ENCODE peak calls at places on chromosomes 7 and 10, in ten cellular contexts. One of them, this sample, is unnamed. For H3K36me3, the result is how much of the 10 kb centered on the place peaks cover.

GRCh38 chr7:1123721-1124120 is 35.8 kb downstream of the GPER1 start:
- DNase-seq in prostate gland: no peak
- DNase-seq in ovary: peak
- DNase-seq in hepatocyte: peak
- DNase-seq in heart right ventricle: peak
- DNase-seq in left ventricle myocardium inferior: peak
- DNase-seq in lower lobe of right lung: peak
- DNase-seq in OCI-LY7: no peak
- DNase-seq in bronchial epithelial cell: no peak
- DNase-seq in esophagus squamous epithelium: no peak
- DNase-seq in this sample: no peak

GRCh38 chr7:148299877-148300276 is 290.7 kb upstream of the C7orf33 start:
- DNase-seq in prostate gland: no peak
- DNase-seq in ovary: no peak
- DNase-seq in hepatocyte: no peak
- DNase-seq in heart right ventricle: no peak
- DNase-seq in left ventricle myocardium inferior: no peak
- DNase-seq in lower lobe of right lung: no peak
- DNase-seq in OCI-LY7: no peak
- DNase-seq in bronchial epithelial cell: no peak
- DNase-seq in esophagus squamous epithelium: no peak
- DNase-seq in this sample: no peak

GRCh38 chr7:23277359-23277989 is 21.7 kb upstream of the MALSU1 start:
- DNase-seq in prostate gland: peak
- DNase-seq in ovary: no peak
- DNase-seq in hepatocyte: peak
- DNase-seq in heart right ventricle: peak
- DNase-seq in left ventricle myocardium inferior: no peak
- DNase-seq in lower lobe of right lung: no peak
- DNase-seq in OCI-LY7: peak
- DNase-seq in bronchial epithelial cell: peak
- DNase-seq in esophagus squamous epithelium: no peak
- DNase-seq in this sample: no peak

GRCh38 chr7:128059143-128059975 is 28.1 kb upstream of the LRRC4 start:
- DNase-seq in prostate gland: no peak
- DNase-seq in ovary: no peak
- DNase-seq in hepatocyte: no peak
- DNase-seq in heart right ventricle: no peak
- DNase-seq in left ventricle myocardium inferior: no peak
- DNase-seq in lower lobe of right lung: no peak
- DNase-seq in OCI-LY7: peak
- DNase-seq in bronchial epithelial cell: no peak
- DNase-seq in esophagus squamous epithelium: no peak
- DNase-seq in this sample: no peak

GRCh38 chr7:112108984-112109383 is 97.2 kb downstream of the DOCK4 start:
- DNase-seq in prostate gland: no peak
- DNase-seq in ovary: no peak
- DNase-seq in hepatocyte: no peak
- DNase-seq in heart right ventricle: no peak
- DNase-seq in left ventricle myocardium inferior: no peak
- DNase-seq in lower lobe of right lung: no peak
- DNase-seq in OCI-LY7: no peak
- DNase-seq in bronchial epithelial cell: no peak
- DNase-seq in esophagus squamous epithelium: no peak
- DNase-seq in this sample: no peak

GRCh38 chr10:121949052-121949451 is 21.2 kb upstream of the ATE1 start:
- DNase-seq in prostate gland: no peak
- DNase-seq in ovary: no peak
- DNase-seq in hepatocyte: no peak
- DNase-seq in heart right ventricle: no peak
- DNase-seq in left ventricle myocardium inferior: no peak
- DNase-seq in lower lobe of right lung: no peak
- DNase-seq in OCI-LY7: no peak
- DNase-seq in bronchial epithelial cell: no peak
- DNase-seq in esophagus squamous epithelium: no peak
- DNase-seq in this sample: no peak

GRCh38 chr10:125160856-125161569 is 650 bp upstream of the CTBP2 start:
- DNase-seq in prostate gland: peak
- DNase-seq in ovary: peak
- DNase-seq in hepatocyte: peak
- DNase-seq in heart right ventricle: peak
- DNase-seq in left ventricle myocardium inferior: peak
- DNase-seq in lower lobe of right lung: peak
- DNase-seq in OCI-LY7: no peak
- DNase-seq in bronchial epithelial cell: peak
- DNase-seq in esophagus squamous epithelium: peak
- DNase-seq in this sample: no peak

GRCh38 chr7:29328811-29329210 is 134.2 kb downstream of the CHN2 start:
- DNase-seq in prostate gland: no peak
- DNase-seq in ovary: no peak
- DNase-seq in hepatocyte: no peak
- DNase-seq in heart right ventricle: no peak
- DNase-seq in left ventricle myocardium inferior: no peak
- DNase-seq in lower lobe of right lung: no peak
- DNase-seq in OCI-LY7: no peak
- DNase-seq in bronchial epithelial cell: peak
- DNase-seq in esophagus squamous epithelium: no peak
- DNase-seq in this sample: no peak

GRCh38 chr7:53984776-53985175 is 557.4 kb upstream of the VSTM2A start:
- DNase-seq in prostate gland: no peak
- DNase-seq in ovary: no peak
- DNase-seq in hepatocyte: no peak
- DNase-seq in heart right ventricle: peak
- DNase-seq in left ventricle myocardium inferior: no peak
- DNase-seq in lower lobe of right lung: no peak
- DNase-seq in OCI-LY7: no peak
- DNase-seq in bronchial epithelial cell: peak
- DNase-seq in esophagus squamous epithelium: no peak
- DNase-seq in this sample: no peak

GRCh38 chr7:134705716-134706115 is 59.1 kb downstream of the BPGM start:
- DNase-seq in prostate gland: no peak
- DNase-seq in ovary: no peak
- DNase-seq in hepatocyte: no peak
- DNase-seq in heart right ventricle: no peak
- DNase-seq in left ventricle myocardium inferior: no peak
- DNase-seq in lower lobe of right lung: no peak
- DNase-seq in OCI-LY7: no peak
- DNase-seq in bronchial epithelial cell: no peak
- DNase-seq in esophagus squamous epithelium: no peak
- DNase-seq in this sample: no peak

GRCh38 chr7:134703241-134703594 is 56.6 kb downstream of the BPGM start:
- DNase-seq in prostate gland: no peak
- DNase-seq in ovary: no peak
- DNase-seq in hepatocyte: no peak
- DNase-seq in heart right ventricle: no peak
- DNase-seq in left ventricle myocardium inferior: no peak
- DNase-seq in lower lobe of right lung: no peak
- DNase-seq in OCI-LY7: no peak
- DNase-seq in bronchial epithelial cell: no peak
- DNase-seq in esophagus squamous epithelium: no peak
- DNase-seq in this sample: no peak

GRCh38 chr7:134706468-134706867 is 59.8 kb downstream of the BPGM start:
- DNase-seq in prostate gland: no peak
- DNase-seq in ovary: no peak
- DNase-seq in hepatocyte: no peak
- DNase-seq in heart right ventricle: no peak
- DNase-seq in left ventricle myocardium inferior: no peak
- DNase-seq in lower lobe of right lung: no peak
- DNase-seq in OCI-LY7: no peak
- DNase-seq in bronchial epithelial cell: no peak
- DNase-seq in esophagus squamous epithelium: no peak
- DNase-seq in this sample: no peak

GRCh38 chr7:134703781-134704180 is 57.1 kb downstream of the BPGM start:
- DNase-seq in prostate gland: no peak
- DNase-seq in ovary: peak
- DNase-seq in hepatocyte: no peak
- DNase-seq in heart right ventricle: no peak
- DNase-seq in left ventricle myocardium inferior: no peak
- DNase-seq in lower lobe of right lung: no peak
- DNase-seq in OCI-LY7: no peak
- DNase-seq in bronchial epithelial cell: no peak
- DNase-seq in esophagus squamous epithelium: no peak
- DNase-seq in this sample: no peak

DNA sequence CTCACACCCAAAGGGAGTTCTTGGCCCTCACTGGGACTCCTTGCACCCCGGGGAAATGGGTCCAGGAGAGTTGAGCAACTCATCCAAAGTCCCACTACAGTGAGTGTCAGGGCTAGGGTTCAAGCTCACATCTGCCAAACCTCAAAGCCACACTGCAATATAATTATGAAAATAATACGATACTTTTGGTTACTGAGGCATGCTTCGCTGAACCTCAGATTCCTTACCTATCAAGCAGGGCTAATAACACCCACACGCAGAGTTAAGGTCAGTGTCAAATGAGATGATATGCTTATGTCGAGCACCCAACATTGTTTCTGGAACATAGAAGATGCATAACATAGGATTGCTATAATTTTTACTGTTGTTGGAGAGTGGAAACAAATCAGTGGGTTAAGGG is 58.2 kb downstream of the BPGM start:
- DNase-seq in prostate gland: no peak
- DNase-seq in ovary: no peak
- DNase-seq in hepatocyte: no peak
- DNase-seq in heart right ventricle: no peak
- DNase-seq in left ventricle myocardium inferior: no peak
- DNase-seq in lower lobe of right lung: no peak
- DNase-seq in OCI-LY7: no peak
- DNase-seq in bronchial epithelial cell: no peak
- DNase-seq in esophagus squamous epithelium: no peak
- DNase-seq in this sample: no peak
- TF ChIP-seq CTCF in prostate gland: no peak
- TF ChIP-seq CTCF in ovary: no peak
- TF ChIP-seq CTCF in hepatocyte: no peak
- TF ChIP-seq CTCF in heart right ventricle: no peak
- TF ChIP-seq CTCF in left ventricle myocardium inferior: no peak
- TF ChIP-seq CTCF in lower lobe of right lung: no peak
- TF ChIP-seq CTCF in OCI-LY7: no peak
- TF ChIP-seq CTCF in bronchial epithelial cell: no peak
- TF ChIP-seq CTCF in esophagus squamous epithelium: no peak
- TF ChIP-seq CTCF in this sample: no peak

DNA sequence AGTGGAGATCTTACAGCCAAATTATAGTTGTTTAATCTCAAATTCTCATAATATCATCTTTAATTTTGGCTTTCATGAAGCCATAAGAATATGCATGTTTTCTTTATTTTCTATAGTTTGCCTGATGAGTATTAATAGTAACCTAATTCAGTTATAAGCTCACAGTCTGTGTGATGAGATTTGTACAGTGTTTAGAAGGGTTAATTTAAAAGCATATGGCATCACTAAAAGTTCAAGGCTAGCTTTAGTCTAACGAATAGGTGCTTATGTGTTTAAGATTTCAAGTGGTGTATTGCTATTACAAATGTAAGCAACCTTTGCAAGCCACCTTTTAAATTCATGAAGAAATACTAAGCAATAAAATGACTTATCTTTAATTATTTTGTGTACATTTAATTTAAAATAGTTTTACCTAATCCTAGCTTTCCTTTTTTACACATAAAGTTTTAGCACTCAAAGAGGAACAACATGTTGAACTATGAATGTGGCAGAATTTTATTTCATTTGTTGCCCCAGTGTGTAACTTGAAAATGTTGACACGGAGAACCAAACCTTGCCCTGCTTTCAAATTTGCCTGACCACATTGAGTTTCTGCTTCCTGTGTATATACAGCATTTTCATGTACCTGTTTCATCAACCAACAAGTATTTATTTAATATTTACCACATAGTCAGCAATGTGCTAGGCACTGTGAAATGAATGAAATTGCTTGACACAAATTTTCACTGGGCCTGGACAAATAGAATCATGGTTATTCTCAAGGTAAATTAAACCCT is 41.5 kb downstream of the TET1 start:
- DNase-seq in prostate gland: no peak
- DNase-seq in ovary: no peak
- DNase-seq in hepatocyte: no peak
- DNase-seq in heart right ventricle: no peak
- DNase-seq in left ventricle myocardium inferior: no peak
- DNase-seq in lower lobe of right lung: no peak
- DNase-seq in OCI-LY7: peak
- DNase-seq in bronchial epithelial cell: no peak
- DNase-seq in esophagus squamous epithelium: no peak
- DNase-seq in this sample: no peak
- H3K4me3 ChIP-seq in prostate gland: no peak
- H3K4me3 ChIP-seq in ovary: no peak
- H3K4me3 ChIP-seq in hepatocyte: peak
- H3K4me3 ChIP-seq in heart right ventricle: peak
- H3K4me3 ChIP-seq in left ventricle myocardium inferior: peak
- H3K4me3 ChIP-seq in lower lobe of right lung: no peak
- H3K4me3 ChIP-seq in OCI-LY7: peak
- H3K4me3 ChIP-seq in bronchial epithelial cell: no peak
- H3K4me3 ChIP-seq in esophagus squamous epithelium: no peak
- H3K4me3 ChIP-seq in this sample: no peak

DNA sequence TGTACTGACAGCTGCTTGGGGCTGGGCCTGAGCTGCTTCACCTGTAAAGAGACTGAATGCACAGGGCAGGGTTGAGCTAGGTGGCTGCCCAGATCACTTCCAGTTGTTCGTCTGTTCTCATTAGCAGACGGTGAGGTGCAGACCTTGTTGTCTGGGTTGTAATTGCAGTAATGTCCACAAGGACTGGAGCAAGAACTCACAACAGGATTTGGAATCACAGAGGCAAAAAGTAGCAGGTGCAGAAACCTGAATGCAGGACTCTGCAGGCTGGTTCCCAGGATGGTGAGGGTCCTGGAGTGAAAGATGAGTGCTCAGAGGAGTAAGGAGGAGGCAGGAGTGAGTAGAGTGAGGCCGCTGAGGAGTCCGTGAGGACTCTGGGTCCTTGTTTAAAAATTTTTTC is 9.2 kb downstream of the ZSCAN25 start:
- DNase-seq in prostate gland: no peak
- DNase-seq in ovary: no peak
- DNase-seq in hepatocyte: no peak
- DNase-seq in heart right ventricle: no peak
- DNase-seq in left ventricle myocardium inferior: no peak
- DNase-seq in lower lobe of right lung: no peak
- DNase-seq in OCI-LY7: no peak
- DNase-seq in bronchial epithelial cell: no peak
- DNase-seq in esophagus squamous epithelium: no peak
- DNase-seq in this sample: no peak
- H3K36me3 ChIP-seq in prostate gland: under half
- H3K36me3 ChIP-seq in ovary: under half
- H3K36me3 ChIP-seq in hepatocyte: under half
- H3K36me3 ChIP-seq in heart right ventricle: under half
- H3K36me3 ChIP-seq in left ventricle myocardium inferior: half or more
- H3K36me3 ChIP-seq in lower lobe of right lung: half or more
- H3K36me3 ChIP-seq in OCI-LY7: half or more
- H3K36me3 ChIP-seq in bronchial epithelial cell: under half
- H3K36me3 ChIP-seq in esophagus squamous epithelium: half or more
- H3K36me3 ChIP-seq in this sample: under half

GRCh38 chr7:152030561-152030960 is 5.1 kb downstream of the GALNT11 start:
- DNase-seq in prostate gland: no peak
- DNase-seq in ovary: no peak
- DNase-seq in hepatocyte: no peak
- DNase-seq in heart right ventricle: no peak
- DNase-seq in left ventricle myocardium inferior: no peak
- DNase-seq in lower lobe of right lung: no peak
- DNase-seq in OCI-LY7: no peak
- DNase-seq in bronchial epithelial cell: no peak
- DNase-seq in esophagus squamous epithelium: no peak
- DNase-seq in this sample: no peak

GRCh38 chr7:152025937-152026890 is 740 bp downstream of the GALNT11 start:
- DNase-seq in prostate gland: no peak
- DNase-seq in ovary: no peak
- DNase-seq in hepatocyte: no peak
- DNase-seq in heart right ventricle: peak
- DNase-seq in left ventricle myocardium inferior: no peak
- DNase-seq in lower lobe of right lung: no peak
- DNase-seq in OCI-LY7: no peak
- DNase-seq in bronchial epithelial cell: peak
- DNase-seq in esophagus squamous epithelium: no peak
- DNase-seq in this sample: no peak

GRCh38 chr7:152025077-152025936 is at the start of gene GALNT11:
- DNase-seq in prostate gland: peak
- DNase-seq in ovary: peak
- DNase-seq in hepatocyte: peak
- DNase-seq in heart right ventricle: peak
- DNase-seq in left ventricle myocardium inferior: peak
- DNase-seq in lower lobe of right lung: peak
- DNase-seq in OCI-LY7: no peak
- DNase-seq in bronchial epithelial cell: peak
- DNase-seq in esophagus squamous epithelium: peak
- DNase-seq in this sample: peak
- TF ChIP-seq CTCF in prostate gland: peak
- TF ChIP-seq CTCF in ovary: peak
- TF ChIP-seq CTCF in hepatocyte: peak
- TF ChIP-seq CTCF in heart right ventricle: peak
- TF ChIP-seq CTCF in left ventricle myocardium inferior: peak
- TF ChIP-seq CTCF in lower lobe of right lung: peak
- TF ChIP-seq CTCF in OCI-LY7: no peak
- TF ChIP-seq CTCF in bronchial epithelial cell: peak
- TF ChIP-seq CTCF in esophagus squamous epithelium: peak
- TF ChIP-seq CTCF in this sample: no peak